ENCODE peak calls at places on chromosomes 2 and 18, in four cellular contexts. D is iris pigment epithelial cell; M is nephron progenitor cell; N is stimulated activated CD8-positive, alpha-beta memory T cell treated with anti-CD3 and anti-CD28 coated beads, Interleukin-7, amount 100 ng/mL, for 24 hours. U is an unnamed sample.

GRCh38 chr2:44120428-44120827 is 48.2 kb upstream of the PPM1B start:
- DNase-seq in M (no peak), D (peak; percentile 93), N (no peak), U (peak; percentile 81)

GRCh38 chr2:187580462-187581124 is 26.4 kb upstream of the TFPI start:
- DNase-seq in M (no peak), N (no peak), D (peak; percentile 80), U (peak; percentile 72)

GRCh38 chr2:74944987-74945782 is 13.3 kb upstream of the POLE4 start:
- DNase-seq in M (no peak), N (no peak), D (peak; percentile 38), U (peak; percentile 37)

GRCh38 chr2:201118957-201119848 is 3.2 kb downstream of the CFLAR start:
- DNase-seq in M (no peak), D (no peak), N (no peak), U (peak; percentile 72)

GRCh38 chr2:199524689-199525574 is 67.2 kb upstream of the SATB2 start:
- DNase-seq in M (no peak), N (no peak), D (no peak), U (no peak)

GRCh38 chr2:232942831-232943230 is 70.2 kb downstream of the NGEF start:
- DNase-seq in D (no peak), M (no peak), N (no peak), U (peak; percentile 30)

GRCh38 chr18:48838166-48838775 is 112.5 kb downstream of the SMAD7 start:
- DNase-seq in N (no peak), D (no peak), M (no peak), U (no peak)

GRCh38 chr2:204849887-204850286 is 304.6 kb downstream of the PARD3B start:
- DNase-seq in D (no peak), N (no peak), M (no peak), U (no peak)

GRCh38 chr2:18001671-18002070 is 123.2 kb downstream of the KCNS3 start:
- DNase-seq in M (no peak), D (no peak), N (no peak), U (no peak)

GRCh38 chr18:51077217-51077616 is 47.2 kb downstream of the SMAD4 start:
- DNase-seq in D (peak; percentile 89), N (no peak), M (no peak), U (peak; percentile 27)